ENCODE peak calls at places on chromosome 1, in eight cellular contexts. C, M, A, Z, V, H, L and I are unnamed samples.
A peak's percentile ranks its signal among the peaks of the same experiment; 100 is the strongest.

GRCh38 chr1:151326619-151327222 is 495 bp downstream of the PI4KB start:
- DNase-seq in C (peak; percentile 25), M (peak; percentile 42), A (peak; percentile 47), Z (peak; percentile 88), V (peak; percentile 42), H (no peak), L (peak; percentile 75), I (peak; percentile 71)

GRCh38 chr1:35324486-35324885 is 56.0 kb downstream of the ZMYM4 start:
- DNase-seq in C (no peak), M (no peak), A (no peak), Z (no peak), V (no peak), H (no peak), L (no peak), I (no peak)

GRCh38 chr1:11951901-11952300 is 17.4 kb downstream of the PLOD1 start:
- DNase-seq in C (no peak), M (no peak), A (no peak), Z (no peak), V (no peak), H (no peak), L (no peak), I (no peak)

GRCh38 chr1:27577504-27578188 is 26.3 kb downstream of the AHDC1 start:
- DNase-seq in C (no peak), M (no peak), A (peak; percentile 35), Z (no peak), V (no peak), H (no peak), L (no peak), I (no peak)

GRCh38 chr1:27057389-27057788 is 44.7 kb upstream of the TENT5B start:
- DNase-seq in C (no peak), M (no peak), A (no peak), Z (no peak), V (no peak), H (no peak), L (no peak), I (no peak)

GRCh38 chr1:44328767-44329416 is 26.2 kb downstream of the ERI3 start:
- DNase-seq in C (no peak), M (no peak), A (no peak), Z (no peak), V (no peak), H (no peak), L (no peak), I (no peak)

GRCh38 chr1:108531429-108531828 is 28.5 kb upstream of the EEIG2 start:
- DNase-seq in C (no peak), M (no peak), A (no peak), Z (no peak), V (no peak), H (no peak), L (no peak), I (no peak)

GRCh38 chr1:9275161-9275560 is 17.5 kb upstream of the SPSB1 start:
- DNase-seq in C (no peak), M (no peak), A (no peak), Z (no peak), V (no peak), H (no peak), L (no peak), I (no peak)

GRCh38 chr1:68141079-68141800 is 90.8 kb upstream of the DIRAS3 start:
- DNase-seq in C (no peak), M (no peak), A (no peak), Z (no peak), V (no peak), H (no peak), L (no peak), I (no peak)

GRCh38 chr1:38028105-38028591 is 15.6 kb downstream of the UTP11 start:
- DNase-seq in C (no peak), M (no peak), A (no peak), Z (peak; percentile 84), V (peak; percentile 69), H (no peak), L (peak; percentile 71), I (no peak)

GRCh38 chr1:115107501-115108260 is 18.4 kb upstream of the TSPAN2 start:
- DNase-seq in C (no peak), M (no peak), A (no peak), Z (no peak), V (no peak), H (no peak), L (no peak), I (no peak)

GRCh38 chr1:202323731-202324130 is 18.0 kb downstream of the UBE2T start:
- DNase-seq in C (no peak), M (no peak), A (no peak), Z (no peak), V (no peak), H (no peak), L (no peak), I (no peak)

GRCh38 chr1:26951821-26952497 is 8.3 kb downstream of the KDF1 start:
- DNase-seq in C (no peak), M (no peak), A (no peak), Z (no peak), V (no peak), H (no peak), L (no peak), I (no peak)

GRCh38 chr1:222665964-222666363 is 46.3 kb downstream of the AIDA start:
- DNase-seq in C (no peak), M (no peak), A (no peak), Z (no peak), V (no peak), H (no peak), L (no peak), I (no peak)

GRCh38 chr1:205652984-205653383 is 21.2 kb upstream of the ELK4 start:
- DNase-seq in C (no peak), M (no peak), A (no peak), Z (no peak), V (no peak), H (no peak), L (no peak), I (no peak)

GRCh38 chr1:8816306-8816705 is 1.1 kb downstream of the RERE start:
- DNase-seq in C (no peak), M (no peak), A (no peak), Z (no peak), V (no peak), H (no peak), L (no peak), I (no peak)

GRCh38 chr1:154330669-154331068 is 5.3 kb downstream of the ATP8B2 start:
- DNase-seq in C (no peak), M (no peak), A (no peak), Z (no peak), V (no peak), H (no peak), L (no peak), I (no peak)

GRCh38 chr1:14944471-14944981 is 209.0 kb upstream of the TMEM51 start:
- DNase-seq in C (no peak), M (no peak), A (no peak), Z (no peak), V (no peak), H (no peak), L (no peak), I (no peak)

GRCh38 chr1:54110991-54111390 is 41.8 kb downstream of the CDCP2 start:
- DNase-seq in C (no peak), M (no peak), A (no peak), Z (no peak), V (no peak), H (no peak), L (no peak), I (no peak)

GRCh38 chr1:65065535-65066378 is 82.2 kb upstream of the AK4 start:
- DNase-seq in C (no peak), M (peak; percentile 34), A (peak; percentile 44), Z (no peak), V (no peak), H (peak; percentile 19), L (no peak), I (peak; percentile 47)

GRCh38 chr1:96357132-96357531 is 364.5 kb upstream of the PTBP2 start:
- DNase-seq in C (no peak), M (no peak), A (no peak), Z (no peak), V (no peak), H (no peak), L (no peak), I (no peak)

GRCh38 chr1:97145321-97145956 is 423.9 kb downstream of the PTBP2 start:
- DNase-seq in C (no peak), M (no peak), A (no peak), Z (no peak), V (no peak), H (no peak), L (no peak), I (no peak)

GRCh38 chr1:88777604-88778149 is 93.6 kb downstream of the PKN2 start:
- DNase-seq in C (no peak), M (no peak), A (no peak), Z (no peak), V (no peak), H (no peak), L (no peak), I (no peak)

GRCh38 chr1:27342391-27342777 is 562 bp downstream of the SYTL1 start:
- DNase-seq in C (no peak), M (no peak), A (no peak), Z (no peak), V (peak; percentile 26), H (no peak), L (no peak), I (no peak)

GRCh38 chr1:32998009-32998555 is 33.5 kb upstream of the RNF19B start:
- DNase-seq in C (no peak), M (no peak), A (no peak), Z (no peak), V (no peak), H (no peak), L (no peak), I (no peak)

GRCh38 chr1:83815348-83815747 is 183.6 kb downstream of the TTLL7 start:
- DNase-seq in C (no peak), M (peak; percentile 31), A (no peak), Z (no peak), V (no peak), H (no peak), L (no peak), I (peak; percentile 7)

GRCh38 chr1:97533358-97533757 is 387.5 kb downstream of the DPYD start:
- DNase-seq in C (no peak), M (no peak), A (no peak), Z (no peak), V (no peak), H (no peak), L (no peak), I (no peak)